ENCODE peak calls at places on chromosomes 6 and 20, in ten cellular contexts. G, V, R, B, L, C, Z, E, S and P are unnamed samples.
A peak's percentile ranks its signal among the peaks of the same experiment; 100 is the strongest.

GRCh38 chr6:45548657-45549515 is 171.2 kb upstream of the SUPT3H start:
- DNase-seq in C (no peak), E (peak; percentile 83), B (no peak), V (no peak), R (no peak), L (no peak), S (no peak), Z (no peak), G (no peak), P (no peak)

GRCh38 chr6:9657994-9658393 is 756.9 kb downstream of the TFAP2A start:
- DNase-seq in L (no peak), R (no peak), V (peak; percentile 71), S (no peak), C (no peak), B (no peak), E (no peak), G (peak; percentile 25), Z (no peak), P (no peak)

GRCh38 chr6:130183271-130184222 is 39.2 kb downstream of the SAMD3 start:
- DNase-seq in V (no peak), R (no peak), C (no peak), B (no peak), L (no peak), S (no peak), Z (no peak), G (no peak), E (peak; percentile 13), P (no peak)

GRCh38 chr6:79466222-79466834 is 70.9 kb downstream of the LCA5 start:
- DNase-seq in E (peak; percentile 30), G (peak; percentile 58), B (no peak), V (no peak), L (no peak), Z (no peak), S (peak; percentile 60), R (peak; percentile 4), C (no peak), P (peak; percentile 69)

GRCh38 chr6:35014786-35015185 is 125.7 kb downstream of the ANKS1A start:
- DNase-seq in C (peak; percentile 61), E (no peak), L (no peak), Z (no peak), S (no peak), B (no peak), R (no peak), V (no peak), G (peak; percentile 72), P (peak; percentile 28)

GRCh38 chr6:72561629-72562028 is 60.2 kb upstream of the KCNQ5 start:
- DNase-seq in V (no peak), G (no peak), C (no peak), B (no peak), L (no peak), R (no peak), E (no peak), S (peak; percentile 63), Z (no peak), P (no peak)

GRCh38 chr20:13105071-13105470 is 96.3 kb downstream of the SPTLC3 start:
- DNase-seq in R (no peak), S (peak; percentile 36), L (no peak), Z (no peak), B (no peak), V (no peak), E (no peak), C (no peak), G (no peak), P (no peak)

GRCh38 chr20:38164624-38165088 is 414 bp downstream of the TGM2 start:
- DNase-seq in R (no peak), V (no peak), L (no peak), Z (no peak), E (no peak), S (no peak), C (no peak), B (no peak), G (no peak), P (no peak)

GRCh38 chr20:31475472-31476312 is 604 bp downstream of the REM1 start:
- DNase-seq in S (peak; percentile 59), E (no peak), G (no peak), C (no peak), V (no peak), L (peak; percentile 29), B (no peak), R (no peak), Z (no peak), P (no peak)

GRCh38 chr20:31476313-31476623 is 1.2 kb downstream of the REM1 start:
- DNase-seq in Z (no peak), E (no peak), L (no peak), V (no peak), G (no peak), S (peak; percentile 12), B (no peak), R (no peak), C (no peak), P (no peak)

GRCh38 chr20:31474097-31474436 is 860 bp downstream of the DEFB124 start:
- DNase-seq in C (no peak), R (peak; percentile 73), S (no peak), B (no peak), Z (no peak), G (no peak), L (no peak), E (peak; percentile 29), V (no peak), P (no peak)

GRCh38 chr20:31475032-31475431 is at the start of the genes DEFB124 and REM1:
- DNase-seq in B (no peak), R (no peak), Z (peak; percentile 88), V (no peak), C (no peak), L (peak; percentile 73), S (peak; percentile 89), G (no peak), E (no peak), P (no peak)

DNA sequence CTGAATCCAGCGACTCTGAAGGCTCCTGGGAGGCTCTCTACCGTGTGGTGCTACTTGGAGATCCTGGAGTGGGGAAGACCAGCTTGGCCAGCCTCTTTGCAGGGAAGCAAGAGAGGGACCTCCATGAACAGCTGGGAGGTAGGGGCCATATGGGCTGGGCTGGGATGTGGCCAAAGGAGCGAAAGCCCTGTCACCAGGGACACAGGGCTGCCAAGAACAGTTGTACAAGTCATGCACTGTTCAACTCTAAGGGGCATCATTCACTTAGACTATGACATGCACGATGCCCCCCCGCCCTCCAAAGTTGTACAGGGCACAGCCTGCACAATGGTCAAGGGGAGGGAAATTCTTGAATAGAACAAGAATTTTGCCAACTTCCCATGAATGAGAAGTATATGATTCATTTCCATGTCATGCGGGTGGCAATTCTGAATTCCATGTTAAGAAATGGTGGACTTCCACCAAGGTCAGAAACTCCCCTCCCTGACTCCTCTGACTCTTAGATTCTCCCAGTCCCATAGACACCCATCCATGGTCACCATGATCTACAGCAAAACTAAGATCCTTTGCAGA is 1.6 kb downstream of the REM1 start:
- DNase-seq in G (no peak), L (no peak), V (no peak), S (no peak), C (no peak), Z (no peak), B (no peak), R (no peak), E (no peak), P (peak; percentile 28)
- H3K4me3 ChIP-seq in G (no peak overlapping the region), L (no peak overlapping the region), V (no peak overlapping the region), S (peak overlapping the region; percentile 76), C (no peak overlapping the region), Z (no peak overlapping the region), B (no peak overlapping the region), R (no peak overlapping the region), E (no peak overlapping the region), P (no peak overlapping the region)

DNA sequence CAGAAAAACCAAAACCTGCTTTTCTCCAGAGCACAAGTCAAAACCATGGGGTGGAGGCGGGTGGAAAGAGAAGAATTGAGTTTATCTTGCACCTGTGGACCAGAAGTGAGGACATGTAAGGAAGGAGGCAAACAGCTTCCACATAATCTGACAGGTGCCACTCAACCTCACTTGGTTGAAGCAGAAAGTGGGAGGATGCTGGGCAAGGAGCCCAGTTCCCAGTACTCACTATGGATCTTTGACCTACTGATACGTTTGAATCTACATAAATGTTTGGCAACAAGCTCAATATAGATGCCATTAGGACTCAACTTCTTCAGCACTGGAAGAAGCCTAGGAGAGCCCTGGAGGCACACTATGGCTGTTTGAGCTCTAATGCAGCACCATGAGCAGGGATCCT is 285.5 kb downstream of the KIF16B start:
- DNase-seq in G (no peak), L (no peak), C (no peak), Z (no peak), S (no peak), E (no peak), R (no peak), B (no peak), V (no peak), P (no peak)
- TF ChIP-seq CTCF in G (no peak), L (no peak), C (no peak), Z (no peak), S (no peak), E (no peak), R (no peak), B (no peak), V (no peak), P (no peak)

DNA sequence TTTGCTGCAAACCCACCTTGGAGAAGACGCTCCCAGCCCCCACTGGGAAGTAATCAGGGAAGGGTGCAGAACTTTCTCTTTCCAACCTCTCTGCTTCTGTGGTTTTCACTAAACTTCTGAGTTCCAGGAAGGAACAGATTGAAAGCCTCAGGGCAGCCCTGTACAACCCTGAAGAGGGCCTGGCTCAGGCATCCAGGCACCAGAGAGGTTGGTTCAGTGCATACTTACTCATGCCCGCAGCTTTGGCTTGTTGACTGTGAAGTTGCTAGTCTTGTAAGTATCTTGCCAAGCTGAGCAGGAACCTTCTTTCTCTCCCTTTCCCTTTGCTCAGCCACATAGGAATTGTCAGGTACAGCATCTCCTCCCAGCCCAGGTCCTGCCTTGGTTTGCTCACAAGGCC is 272.2 kb upstream of the FOXQ1 start:
- DNase-seq in E (no peak), B (no peak), Z (peak; percentile 82), C (no peak), G (no peak), S (no peak), R (no peak), V (no peak), L (no peak), P (no peak)
- H3K4me3 ChIP-seq in E (no peak overlapping the region), B (no peak overlapping the region), Z (no peak overlapping the region), C (no peak overlapping the region), G (no peak overlapping the region), S (no peak overlapping the region), R (no peak overlapping the region), V (no peak overlapping the region), L (no peak overlapping the region), P (no peak overlapping the region)

GRCh38 chr6:160041608-160042007 is 72.7 kb downstream of the IGF2R start:
- DNase-seq in G (peak; percentile 94), L (peak; percentile 32), B (peak; percentile 69), Z (peak; percentile 79), E (no peak), C (peak; percentile 22), S (no peak), V (peak; percentile 88), R (no peak), P (peak; percentile 88)
- TF ChIP-seq CTCF in G (peak; percentile 51), L (no peak), B (no peak), Z (no peak), E (no peak), C (peak; percentile 19), S (no peak), V (peak; percentile 19), R (no peak), P (peak; percentile 23)